ENCODE peak calls at places on chromosomes 12 and 14, in seven cellular contexts. C, G, Y, Q, F, B and R are unnamed samples.

GRCh38 chr12:109493090-109493489 is 15.7 kb downstream of the UBE3B start:
- DNase-seq in C (no peak), G (no peak), Y (no peak), Q (no peak), F (no peak), B (no peak), R (no peak)

GRCh38 chr12:70555081-70555480 is 82.1 kb downstream of the PTPRB start:
- DNase-seq in C (no peak), G (no peak), Y (no peak), Q (no peak), F (no peak), B (no peak), R (no peak)

GRCh38 chr12:64733857-64734256 is 25.3 kb downstream of the GNS start:
- DNase-seq in C (no peak), G (no peak), Y (no peak), Q (peak), F (peak), B (no peak), R (no peak)

GRCh38 chr14:22464422-22465142 is 124.4 kb downstream of the DAD1 start:
- DNase-seq in C (no peak), G (no peak), Y (no peak), Q (no peak), F (no peak), B (no peak), R (no peak)

GRCh38 chr12:38149395-38150073 is 167.0 kb upstream of the ALG10B start:
- DNase-seq in C (no peak), G (no peak), Y (no peak), Q (no peak), F (peak), B (no peak), R (no peak)

GRCh38 chr14:50040401-50040775 is 76.0 kb downstream of the VCPKMT start:
- DNase-seq in C (no peak), G (no peak), Y (peak), Q (no peak), F (peak), B (no peak), R (peak)

GRCh38 chr12:94879542-94879941 is 124.0 kb downstream of the NDUFA12 start:
- DNase-seq in C (no peak), G (peak), Y (peak), Q (no peak), F (no peak), B (no peak), R (no peak)

GRCh38 chr12:8644345-8645248 is 18.0 kb downstream of the MFAP5 start:
- DNase-seq in C (no peak), G (no peak), Y (peak), Q (no peak), F (no peak), B (no peak), R (peak)

GRCh38 chr12:84756961-84757360 is 155.6 kb downstream of the SLC6A15 start:
- DNase-seq in C (no peak), G (no peak), Y (no peak), Q (no peak), F (no peak), B (no peak), R (no peak)

GRCh38 chr14:82362452-82362851 is 828.8 kb upstream of the SEL1L start:
- DNase-seq in C (no peak), G (no peak), Y (no peak), Q (no peak), F (no peak), B (no peak), R (no peak)

GRCh38 chr12:3869860-3870259 is 3.3 kb downstream of the PARP11 start:
- DNase-seq in C (no peak), G (no peak), Y (peak), Q (no peak), F (no peak), B (no peak), R (peak)

GRCh38 chr14:93976477-93977057 is at the start of gene ASB2:
- DNase-seq in C (no peak), G (no peak), Y (peak), Q (no peak), F (no peak), B (no peak), R (no peak)

GRCh38 chr14:69658664-69659261 is 47.4 kb downstream of the SUSD6 start:
- DNase-seq in C (no peak), G (no peak), Y (no peak), Q (no peak), F (peak), B (no peak), R (peak)

GRCh38 chr12:106246891-106247730 is 709 bp downstream of the CKAP4 start:
- DNase-seq in C (peak), G (peak), Y (peak), Q (no peak), F (peak), B (no peak), R (peak)

GRCh38 chr12:92046557-92046956 is 99.1 kb downstream of the BTG1 start:
- DNase-seq in C (no peak), G (no peak), Y (no peak), Q (no peak), F (no peak), B (no peak), R (no peak)

GRCh38 chr14:65555358-65555757 is 142.8 kb downstream of the FUT8 start:
- DNase-seq in C (no peak), G (no peak), Y (no peak), Q (no peak), F (no peak), B (no peak), R (peak)

GRCh38 chr12:68240975-68241374 is 12.4 kb downstream of the IL22 start:
- DNase-seq in C (no peak), G (no peak), Y (peak), Q (peak), F (no peak), B (no peak), R (peak)

GRCh38 chr14:29310210-29310609 is 543.6 kb downstream of the FOXG1 start:
- DNase-seq in C (no peak), G (no peak), Y (no peak), Q (no peak), F (no peak), B (no peak), R (no peak)

GRCh38 chr12:125110641-125111360 is 45.6 kb downstream of the AACS start:
- DNase-seq in C (no peak), G (no peak), Y (no peak), Q (no peak), F (no peak), B (no peak), R (no peak)

GRCh38 chr12:82627799-82628198 is 58.9 kb upstream of the TMTC2 start:
- DNase-seq in C (no peak), G (peak), Y (no peak), Q (peak), F (peak), B (no peak), R (no peak)

GRCh38 chr12:126554599-126554998 is 1489.4 kb downstream of the AACS start:
- DNase-seq in C (no peak), G (peak), Y (no peak), Q (no peak), F (no peak), B (no peak), R (no peak)

GRCh38 chr12:100234591-100235304 is 32.1 kb downstream of the DEPDC4 start:
- DNase-seq in C (no peak), G (peak), Y (peak), Q (peak), F (peak), B (no peak), R (peak)

GRCh38 chr12:67475725-67476124 is 172.8 kb upstream of the DYRK2 start:
- DNase-seq in C (no peak), G (no peak), Y (no peak), Q (no peak), F (no peak), B (no peak), R (no peak)

GRCh38 chr14:98868846-98869245 is 403.2 kb downstream of the BCL11B start:
- DNase-seq in C (no peak), G (no peak), Y (no peak), Q (no peak), F (no peak), B (no peak), R (no peak)

GRCh38 chr14:56168007-56168616 is 49.9 kb downstream of the PELI2 start:
- DNase-seq in C (no peak), G (no peak), Y (no peak), Q (no peak), F (no peak), B (no peak), R (no peak)

GRCh38 chr12:59403259-59403932 is 192.4 kb upstream of the SLC16A7 start:
- DNase-seq in C (peak), G (peak), Y (peak), Q (peak), F (peak), B (peak), R (peak)

GRCh38 chr12:188910-189621 is 24.9 kb downstream of the SLC6A12 start:
- DNase-seq in C (no peak), G (peak), Y (peak), Q (peak), F (peak), B (no peak), R (peak)

GRCh38 chr12:1576410-1577240 is 17.8 kb downstream of the FBXL14 start:
- DNase-seq in C (no peak), G (no peak), Y (no peak), Q (no peak), F (no peak), B (no peak), R (peak)

GRCh38 chr12:117171499-117172162 is 18.6 kb downstream of the FBXO21 start:
- DNase-seq in C (no peak), G (no peak), Y (no peak), Q (no peak), F (no peak), B (no peak), R (peak)